ENCODE peak calls at places on chromosome 14, in eight cellular contexts. W is kidney tubule cell, V is tibial artery, R is cerebellum, H is NCI-H446 treated with DMSO at 0.1 percent for 48 hours, Y is HEK293T, T is RKO, F is stomach. K is an unnamed sample.
A peak's percentile ranks its signal among the peaks of the same experiment; 100 is the strongest.

GRCh38 chr14:29608861-29609260 is 318.8 kb downstream of the PRKD1 start:
- DNase-seq in F (no peak), R (no peak), H (no peak), T (no peak), W (no peak), V (no peak), Y (no peak), K (no peak)

GRCh38 chr14:101456246-101457159 is 104.8 kb upstream of the DIO3 start:
- DNase-seq in R (no peak), Y (no peak), F (no peak), T (no peak), H (no peak), W (no peak), V (peak; percentile 34), K (no peak)

GRCh38 chr14:54699735-54700134 is 132.8 kb downstream of the SAMD4A start:
- DNase-seq in T (no peak), F (no peak), V (no peak), W (no peak), R (no peak), Y (no peak), H (no peak), K (no peak)

GRCh38 chr14:89349196-89350008 is 67.6 kb downstream of the FOXN3 start:
- DNase-seq in Y (no peak), W (peak; percentile 30), F (peak; percentile 52), R (peak; percentile 87), H (peak; percentile 66), V (no peak), T (no peak), K (no peak)

GRCh38 chr14:67395876-67396189 is 16.1 kb downstream of the PLEK2 start:
- DNase-seq in H (no peak), F (no peak), R (no peak), W (no peak), Y (no peak), V (no peak), T (no peak), K (no peak)

GRCh38 chr14:67798731-67799130 is 17.7 kb downstream of the ZFYVE26 start:
- DNase-seq in W (no peak), R (no peak), F (no peak), H (no peak), T (no peak), Y (no peak), V (no peak), K (no peak)

GRCh38 chr14:22375321-22375930 is 213.6 kb downstream of the DAD1 start:
- DNase-seq in R (no peak), T (peak; percentile 68), W (peak; percentile 62), V (no peak), F (no peak), H (peak; percentile 62), Y (peak; percentile 33), K (no peak)

GRCh38 chr14:30681752-30682355 is 59.7 kb downstream of the SCFD1 start:
- DNase-seq in W (peak; percentile 14), V (no peak), R (no peak), H (no peak), F (no peak), T (peak; percentile 35), Y (peak; percentile 9), K (no peak)

GRCh38 chr14:58572092-58572853 is 65.5 kb upstream of the DACT1 start:
- DNase-seq in Y (no peak), T (no peak), W (peak; percentile 90), F (no peak), V (no peak), H (no peak), R (no peak), K (peak; percentile 35)

GRCh38 chr14:55701638-55702037 is 121.6 kb downstream of the KTN1 start:
- DNase-seq in W (peak; percentile 95), V (no peak), T (peak; percentile 66), Y (no peak), F (no peak), R (no peak), H (no peak), K (no peak)

GRCh38 chr14:91889477-91890211 is 22.3 kb upstream of the TC2N start:
- DNase-seq in Y (no peak), T (no peak), F (peak; percentile 88), R (peak; percentile 28), W (no peak), V (no peak), H (no peak), K (no peak)

GRCh38 chr14:58138065-58138718 is 13.8 kb downstream of the ARMH4 start:
- DNase-seq in F (no peak), W (no peak), Y (no peak), H (no peak), R (no peak), T (no peak), V (no peak), K (no peak)

GRCh38 chr14:61593330-61593729 is 102.0 kb upstream of the HIF1A start:
- DNase-seq in H (no peak), V (no peak), W (no peak), R (no peak), F (no peak), T (no peak), Y (no peak), K (no peak)

GRCh38 chr14:29529418-29529817 is 398.2 kb downstream of the PRKD1 start:
- DNase-seq in Y (no peak), W (peak; percentile 12), V (no peak), H (peak; percentile 77), F (no peak), R (no peak), T (peak; percentile 35), K (no peak)

GRCh38 chr14:31243860-31244259 is 36.3 kb upstream of the HECTD1 start:
- DNase-seq in H (no peak), R (no peak), T (peak; percentile 6), F (peak; percentile 64), V (no peak), Y (no peak), W (peak; percentile 96), K (no peak)

GRCh38 chr14:54922598-54922997 is 20.0 kb upstream of the GCH1 start:
- DNase-seq in R (no peak), H (no peak), V (no peak), T (no peak), Y (no peak), W (no peak), F (no peak), K (no peak)

GRCh38 chr14:89422952-89423345 is 5.9 kb upstream of the FOXN3 start:
- DNase-seq in F (no peak), W (no peak), H (no peak), Y (no peak), V (no peak), R (no peak), T (no peak), K (no peak)

GRCh38 chr14:98345186-98345585 is 926.8 kb downstream of the BCL11B start:
- DNase-seq in R (peak; percentile 34), Y (no peak), H (no peak), F (no peak), W (peak; percentile 97), V (no peak), T (no peak), K (no peak)

GRCh38 chr14:102867826-102868580 is 54.5 kb upstream of the AMN start:
- DNase-seq in H (no peak), R (no peak), Y (no peak), W (no peak), F (no peak), T (no peak), V (no peak), K (no peak)

GRCh38 chr14:44803239-44803905 is 158.4 kb downstream of the KLHL28 start:
- DNase-seq in R (peak; percentile 24), F (no peak), Y (peak; percentile 48), W (peak; percentile 75), T (peak; percentile 83), V (no peak), H (peak; percentile 68), K (no peak)

GRCh38 chr14:104037903-104038302 is 47.6 kb upstream of the ASPG start:
- DNase-seq in T (no peak), W (no peak), V (no peak), Y (no peak), F (no peak), R (peak; percentile 12), H (no peak), K (no peak)

GRCh38 chr14:49768301-49769121 is 558 bp downstream of the KLHDC2 start:
- DNase-seq in Y (peak; percentile 25), T (peak; percentile 90), H (no peak), F (peak; percentile 65), R (peak; percentile 57), V (peak; percentile 79), W (peak; percentile 74), K (peak; percentile 76)